ENCODE peak calls at places on chromosome X, in seven cellular contexts. B is psoas muscle, Y is heart left ventricle, P is testis, E is pancreas, M is endodermal cell, S is A673. U is an unnamed sample.

GRCh38 chrX:78329486-78329885 is 2.1 kb upstream of the CYSLTR1 start:
- DNase-seq in B (no peak), Y (no peak), P (no peak), E (no peak), M (no peak), S (no peak), U (no peak)

GRCh38 chrX:23765449-23765848 is 17.5 kb upstream of the SAT1 start:
- DNase-seq in B (no peak), Y (no peak), P (no peak), E (no peak), M (no peak), S (no peak), U (no peak)

GRCh38 chrX:9370888-9371287 is 94.0 kb upstream of the TBL1X start:
- DNase-seq in B (no peak), Y (no peak), P (peak; percentile 21), E (no peak), M (no peak), S (no peak), U (no peak)

GRCh38 chrX:68898661-68899060 is 69.8 kb downstream of the EFNB1 start:
- DNase-seq in B (no peak), Y (no peak), P (no peak), E (no peak), M (no peak), S (no peak), U (no peak)

GRCh38 chrX:103686199-103687072 is at the start of gene MORF4L2:
- DNase-seq in B (peak; percentile 85), Y (peak; percentile 90), P (peak; percentile 94), E (peak; percentile 88), M (peak; percentile 98), S (peak; percentile 96), U (peak; percentile 78)

GRCh38 chrX:46381630-46382029 is 163.6 kb downstream of the ZNF674 start:
- DNase-seq in B (no peak), Y (no peak), P (peak; percentile 16), E (no peak), M (peak; percentile 72), S (peak; percentile 75), U (peak; percentile 9)

GRCh38 chrX:103847174-103847870 is 15.3 kb upstream of the RAB9B start:
- DNase-seq in B (no peak), Y (no peak), P (no peak), E (no peak), M (no peak), S (no peak), U (no peak)

GRCh38 chrX:13473666-13474516 is 95.5 kb upstream of the EGFL6 start:
- DNase-seq in B (no peak), Y (no peak), P (peak; percentile 21), E (no peak), M (no peak), S (no peak), U (peak; percentile 36)

GRCh38 chrX:132071260-132071659 is 48.2 kb downstream of the STK26 start:
- DNase-seq in B (no peak), Y (no peak), P (no peak), E (no peak), M (no peak), S (peak; percentile 15), U (no peak)

GRCh38 chrX:1316527-1316926 is 20.1 kb upstream of the IL3RA start:
- DNase-seq in B (peak; percentile 56), Y (peak; percentile 75), P (peak; percentile 60), E (no peak), M (no peak), S (no peak), U (no peak)

GRCh38 chrX:103919336-103919682 is 43.1 kb upstream of the TMSB15B start:
- DNase-seq in B (no peak), Y (no peak), P (no peak), E (no peak), M (no peak), S (peak; percentile 35), U (no peak)

GRCh38 chrX:36867143-36867542 is 141.0 kb upstream of the FAM47C start:
- DNase-seq in B (no peak), Y (no peak), P (no peak), E (no peak), M (no peak), S (peak; percentile 82), U (no peak)

GRCh38 chrX:40462797-40463196 is 118.0 kb upstream of the ATP6AP2 start:
- DNase-seq in B (no peak), Y (no peak), P (no peak), E (no peak), M (no peak), S (no peak), U (no peak)

GRCh38 chrX:49793686-49794085 is 35.4 kb upstream of the PAGE4 start:
- DNase-seq in B (no peak), Y (no peak), P (no peak), E (no peak), M (no peak), S (no peak), U (no peak)

GRCh38 chrX:112840382-112841113 is at the start of gene AMOT:
- DNase-seq in B (peak; percentile 79), Y (peak; percentile 84), P (peak; percentile 85), E (peak; percentile 72), M (peak; percentile 98), S (peak; percentile 72), U (peak; percentile 55)

GRCh38 chrX:153600032-153600373 is 1.1 kb upstream of the CCNQ start:
- DNase-seq in B (no peak), Y (no peak), P (no peak), E (no peak), M (no peak), S (no peak), U (no peak)

GRCh38 chrX:22081475-22082092 is 49.5 kb downstream of the PHEX start:
- DNase-seq in B (peak; percentile 26), Y (peak; percentile 36), P (peak; percentile 64), E (peak; percentile 59), M (peak; percentile 86), S (peak; percentile 67), U (no peak)

GRCh38 chrX:123647244-123647643 is 85.6 kb downstream of the THOC2 start:
- DNase-seq in B (no peak), Y (no peak), P (no peak), E (no peak), M (no peak), S (no peak), U (no peak)

GRCh38 chrX:137747231-137747630 is 181.3 kb downstream of the ZIC3 start:
- DNase-seq in B (no peak), Y (no peak), P (no peak), E (no peak), M (peak; percentile 85), S (no peak), U (no peak)

GRCh38 chrX:115559672-115560071 is 1.3 kb upstream of the PLS3 start:
- DNase-seq in B (no peak), Y (no peak), P (no peak), E (no peak), M (no peak), S (no peak), U (no peak)

GRCh38 chrX:124646403-124646802 is 300.0 kb downstream of the SH2D1A start:
- DNase-seq in B (no peak), Y (no peak), P (no peak), E (no peak), M (no peak), S (no peak), U (no peak)

GRCh38 chrX:78029663-78030062 is 60.2 kb upstream of the PGAM4 start:
- DNase-seq in B (no peak), Y (no peak), P (peak; percentile 14), E (no peak), M (peak; percentile 58), S (peak; percentile 54), U (no peak)

GRCh38 chrX:155065035-155065734 is 5.8 kb downstream of the CMC4 start:
- DNase-seq in B (no peak), Y (no peak), P (no peak), E (no peak), M (no peak), S (no peak), U (no peak)

DNA sequence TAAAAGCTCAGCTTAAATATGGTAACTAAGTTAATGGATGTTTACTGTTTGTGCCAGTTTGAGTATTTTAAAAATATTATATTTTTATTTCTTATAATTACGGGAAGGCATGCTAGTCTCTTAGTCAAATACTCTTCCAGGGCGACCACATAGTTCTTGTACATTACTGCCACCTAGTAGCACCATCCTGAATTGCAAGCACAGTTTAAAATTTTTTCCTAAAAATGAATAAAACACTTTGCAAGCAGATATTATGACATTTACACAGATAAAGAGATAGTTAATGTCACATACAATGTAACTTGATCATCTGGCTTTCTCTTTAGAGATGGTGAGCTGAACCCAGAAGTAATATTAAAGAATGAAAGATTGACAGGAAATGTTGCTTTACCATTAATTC is 11.5 kb downstream of the NDP start:
- DNase-seq in B (no peak), Y (no peak), P (no peak), E (no peak), M (no peak), S (peak; percentile 15), U (no peak)
- TF ChIP-seq CTCF in B (peak; percentile 22), Y (no peak), P (no peak), E (no peak), M (peak; percentile 77), S (peak; percentile 46), U (peak; percentile 43)

GRCh38 chrX:11382935-11383334 is 89.7 kb downstream of the AMELX start:
- DNase-seq in B (no peak), Y (no peak), P (no peak), E (no peak), M (no peak), S (no peak), U (no peak)

GRCh38 chrX:11375614-11376119 is 82.5 kb downstream of the AMELX start:
- DNase-seq in B (no peak), Y (no peak), P (peak; percentile 32), E (no peak), M (no peak), S (no peak), U (no peak)

GRCh38 chrX:11381464-11381863 is 88.3 kb downstream of the AMELX start:
- DNase-seq in B (no peak), Y (peak; percentile 22), P (peak; percentile 60), E (no peak), M (peak; percentile 50), S (peak; percentile 76), U (peak; percentile 1)

GRCh38 chrX:11376163-11376562 is 83.0 kb downstream of the AMELX start:
- DNase-seq in B (no peak), Y (no peak), P (no peak), E (no peak), M (no peak), S (no peak), U (no peak)

DNA sequence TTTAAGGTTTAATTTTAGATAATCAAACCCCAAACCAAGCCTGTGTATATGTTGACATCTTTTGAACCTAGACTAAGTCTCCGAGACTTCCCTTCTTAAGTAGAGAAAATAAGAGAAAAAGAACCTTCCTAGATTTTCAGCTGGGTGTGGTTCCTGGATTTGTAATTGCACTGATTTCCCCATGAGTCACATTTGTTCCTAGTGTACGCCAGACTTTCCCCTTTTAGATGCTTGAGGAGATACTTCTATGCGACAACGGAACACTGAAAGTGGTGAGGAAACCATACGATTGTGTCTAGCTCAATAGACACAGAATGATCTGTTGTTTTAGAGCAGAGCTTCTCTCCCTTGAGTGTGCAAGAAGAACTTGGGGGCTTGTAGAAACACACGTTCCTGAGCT is 87.0 kb downstream of the AMELX start:
- DNase-seq in B (no peak), Y (no peak), P (no peak), E (no peak), M (no peak), S (no peak), U (no peak)
- H3K4me3 ChIP-seq in B (no peak overlapping the region), Y (no peak overlapping the region), P (no peak overlapping the region), E (no peak overlapping the region), M (no peak overlapping the region), S (no peak overlapping the region), U (no peak overlapping the region)

GRCh38 chrX:75118296-75118695 is 37.8 kb downstream of the ABCB7 start:
- DNase-seq in B (no peak), Y (no peak), P (no peak), E (no peak), M (no peak), S (no peak), U (no peak)
- H3K27me3 ChIP-seq in B (no peaks in the 10 kb centered on the region), Y (no peaks in the 10 kb centered on the region), P (no peaks in the 10 kb centered on the region), E (no peaks in the 10 kb centered on the region), M (no peaks in the 10 kb centered on the region), S (no peaks in the 10 kb centered on the region), U (no peaks in the 10 kb centered on the region)

GRCh38 chrX:97743014-97743413 is 859.3 kb downstream of the RPA4 start:
- DNase-seq in B (no peak), Y (no peak), P (no peak), E (no peak), M (peak; percentile 55), S (peak; percentile 22), U (no peak)
- TF ChIP-seq CTCF in B (no peak), Y (no peak), P (no peak), E (no peak), M (peak; percentile 47), S (peak; percentile 47), U (peak; percentile 34)